ENCODE peak calls at places on chromosome X, in six cellular contexts. T, C, J, Z, R and E are unnamed samples.

GRCh38 chrX:99549381-99549780 is 860.7 kb downstream of the PCDH19 start:
- DNase-seq in T (no peak), J (no peak), Z (no peak), C (no peak), R (no peak), E (no peak)

GRCh38 chrX:8579602-8580001 is 115.0 kb downstream of the VCX3B start:
- DNase-seq in C (no peak), R (peak), J (no peak), T (no peak), Z (no peak), E (no peak)

GRCh38 chrX:44675364-44676024 is 132.8 kb upstream of the FUNDC1 start:
- DNase-seq in T (no peak), J (no peak), R (peak), Z (peak), C (peak), E (peak)

GRCh38 chrX:30864383-30864785 is 24.7 kb downstream of the TAB3 start:
- DNase-seq in Z (no peak), J (no peak), C (no peak), R (peak), T (no peak), E (peak)

GRCh38 chrX:356385-357034 is 30.2 kb downstream of the PPP2R3B start:
- DNase-seq in T (no peak), C (no peak), Z (peak), R (peak), J (no peak), E (no peak)

GRCh38 chrX:12894074-12894691 is 12.2 kb upstream of the TLR8 start:
- DNase-seq in T (peak), C (peak), J (no peak), Z (peak), R (peak), E (peak)

GRCh38 chrX:136477026-136477425 is 10.7 kb upstream of the BRS3 start:
- DNase-seq in C (no peak), T (no peak), Z (no peak), J (no peak), R (no peak), E (no peak)

GRCh38 chrX:25131055-25131454 is 115.3 kb upstream of the ARX start:
- DNase-seq in J (no peak), Z (peak), C (no peak), T (no peak), R (peak), E (peak)

GRCh38 chrX:39756086-39756883 is 341.5 kb downstream of the BCOR start:
- DNase-seq in T (no peak), R (no peak), C (no peak), J (no peak), Z (peak), E (no peak)

GRCh38 chrX:50470103-50471031 is at the start of gene DGKK:
- DNase-seq in R (no peak), Z (no peak), C (no peak), J (no peak), T (no peak), E (no peak)

GRCh38 chrX:103309860-103310591 is 764 bp downstream of the BEX2 start:
- DNase-seq in Z (no peak), C (no peak), J (no peak), R (no peak), T (no peak), E (no peak)

GRCh38 chrX:140163376-140164159 is 198.2 kb upstream of the CXorf66 start:
- DNase-seq in Z (no peak), T (no peak), R (no peak), C (no peak), J (no peak), E (no peak)

GRCh38 chrX:19846995-19847790 is 40.2 kb downstream of the SH3KBP1 start:
- DNase-seq in T (no peak), C (peak), R (peak), Z (peak), J (no peak), E (no peak)

GRCh38 chrX:84737471-84737871 is 235.2 kb upstream of the HDX start:
- DNase-seq in R (no peak), J (no peak), Z (no peak), C (peak), T (no peak), E (no peak)